ENCODE peak calls at places on chromosomes 4 and X, in ten cellular contexts. S, Q, Y, N, C, W, O, I, G and P are unnamed samples.

GRCh38 chrX:103913356-103914020 is 48.9 kb upstream of the TMSB15B start:
- DNase-seq in C (peak), I (no peak), Y (no peak), N (no peak), G (no peak), O (peak), W (no peak), Q (no peak), S (no peak), P (no peak)

GRCh38 chr4:4480205-4480604 is 61.6 kb downstream of the STX18 start:
- DNase-seq in C (no peak), O (peak), G (no peak), Y (no peak), I (peak), S (no peak), Q (no peak), W (no peak), N (no peak), P (no peak)

GRCh38 chr4:42306221-42307109 is 90.8 kb upstream of the SHISA3 start:
- DNase-seq in G (no peak), Y (no peak), N (no peak), W (no peak), O (no peak), S (no peak), Q (no peak), I (no peak), C (no peak), P (no peak)

GRCh38 chr4:19614171-19614570 is 637.5 kb upstream of the SLIT2 start:
- DNase-seq in Y (no peak), W (no peak), G (no peak), O (peak), I (peak), C (no peak), S (no peak), N (no peak), Q (no peak), P (no peak)

GRCh38 chr4:189033801-189034347 is 894.6 kb downstream of the TRIML1 start:
- DNase-seq in I (no peak), Q (no peak), Y (no peak), G (no peak), O (no peak), N (no peak), W (no peak), S (no peak), C (no peak), P (no peak)

GRCh38 chr4:8507624-8508023 is 67.0 kb downstream of the TRMT44 start:
- DNase-seq in Y (no peak), W (no peak), I (no peak), G (no peak), Q (no peak), S (no peak), O (no peak), N (no peak), C (no peak), P (no peak)

GRCh38 chrX:38974542-38974941 is 173.3 kb downstream of the MID1IP1 start:
- DNase-seq in O (no peak), G (no peak), W (no peak), N (no peak), Q (no peak), C (no peak), I (no peak), S (no peak), Y (no peak), P (no peak)

GRCh38 chr4:154329939-154330338 is 161.7 kb downstream of the DCHS2 start:
- DNase-seq in S (no peak), N (no peak), C (peak), O (no peak), G (no peak), W (no peak), Y (no peak), I (peak), Q (no peak), P (no peak)

GRCh38 chrX:13837290-13837745 is 20.4 kb upstream of the GPM6B start:
- DNase-seq in Q (no peak), C (no peak), N (no peak), S (peak), W (no peak), I (no peak), Y (no peak), G (no peak), O (peak), P (no peak)

GRCh38 chr4:1975391-1975801 is 33.4 kb downstream of the NELFA start:
- DNase-seq in W (no peak), G (no peak), C (no peak), Y (no peak), N (no peak), O (no peak), Q (no peak), I (no peak), S (no peak), P (no peak)

GRCh38 chrX:10327651-10328050 is 170.9 kb downstream of the CLCN4 start:
- DNase-seq in S (no peak), N (no peak), I (no peak), Q (no peak), G (no peak), C (no peak), Y (no peak), O (peak), W (no peak), P (no peak)

GRCh38 chr4:37528161-37528560 is 158.0 kb downstream of the RELL1 start:
- DNase-seq in O (no peak), Y (no peak), G (no peak), Q (no peak), W (no peak), I (peak), C (no peak), S (no peak), N (no peak), P (no peak)

GRCh38 chr4:88006956-88007303 is 505 bp upstream of the PKD2 start:
- DNase-seq in O (peak), I (no peak), Y (peak), Q (peak), N (no peak), S (peak), C (no peak), G (no peak), W (no peak), P (no peak)

GRCh38 chr4:32662803-32663202 is 1942.6 kb downstream of the PCDH7 start:
- DNase-seq in Y (no peak), I (no peak), Q (no peak), O (no peak), G (no peak), S (no peak), C (no peak), N (no peak), W (no peak), P (no peak)

GRCh38 chr4:163556169-163556568 is 61.7 kb downstream of the TMA16 start:
- DNase-seq in O (no peak), S (no peak), Q (no peak), C (no peak), G (no peak), I (no peak), N (no peak), Y (no peak), W (no peak), P (peak)

GRCh38 chr4:122576261-122577188 is 44.3 kb downstream of the IL21 start:
- DNase-seq in C (peak), W (peak), Q (peak), O (peak), I (peak), S (no peak), Y (no peak), N (no peak), G (peak), P (no peak)

GRCh38 chr4:41599192-41599786 is 61.3 kb downstream of the LIMCH1 start:
- DNase-seq in W (no peak), C (no peak), N (no peak), I (no peak), S (no peak), O (no peak), Y (no peak), Q (no peak), G (no peak), P (no peak)

GRCh38 chr4:13766722-13767495 is 139.4 kb upstream of the BOD1L1 start:
- DNase-seq in O (no peak), Q (no peak), C (no peak), Y (no peak), G (no peak), W (no peak), S (no peak), I (no peak), N (no peak), P (no peak)

GRCh38 chr4:142331646-142332045 is 514.5 kb downstream of the INPP4B start:
- DNase-seq in N (no peak), W (no peak), Y (no peak), S (no peak), G (no peak), I (no peak), O (peak), C (peak), Q (no peak), P (no peak)

GRCh38 chr4:21656832-21657231 is 291.7 kb downstream of the KCNIP4 start:
- DNase-seq in O (peak), W (no peak), N (no peak), S (no peak), Y (no peak), C (no peak), Q (no peak), I (peak), G (no peak), P (no peak)

GRCh38 chr4:153013202-153013988 is 77.3 kb downstream of the FHDC1 start:
- DNase-seq in C (no peak), W (no peak), S (no peak), N (no peak), O (no peak), Q (no peak), I (no peak), Y (no peak), G (no peak), P (no peak)

GRCh38 chr4:475962-476361 is 23.0 kb downstream of the ZNF721 start:
- DNase-seq in S (no peak), Q (no peak), C (no peak), W (no peak), G (no peak), N (no peak), I (no peak), Y (no peak), O (no peak), P (no peak)

GRCh38 chrX:23779025-23779424 is 3.9 kb upstream of the SAT1 start:
- DNase-seq in N (no peak), I (peak), O (peak), C (peak), Y (no peak), S (no peak), Q (no peak), G (no peak), W (no peak), P (no peak)

GRCh38 chr4:1195109-1195671 is 22.8 kb upstream of the SPON2 start:
- DNase-seq in N (no peak), S (no peak), G (no peak), Q (no peak), W (no peak), O (no peak), I (no peak), C (peak), Y (no peak), P (no peak)

GRCh38 chrX:42776195-42776594 is 1.8 kb downstream of the PPP1R2C start:
- DNase-seq in N (no peak), C (no peak), Q (no peak), O (no peak), Y (no peak), W (no peak), I (no peak), S (no peak), G (peak), P (no peak)

GRCh38 chr4:185143596-185143969 is 517 bp downstream of the SLC25A4 start:
- DNase-seq in Q (no peak), O (peak), Y (no peak), C (peak), W (no peak), N (no peak), S (no peak), G (peak), I (peak), P (peak)

GRCh38 chr4:156778606-156779005 is 193.0 kb downstream of the PDGFC start:
- DNase-seq in N (no peak), G (no peak), Y (no peak), O (peak), C (no peak), I (peak), S (no peak), W (no peak), Q (no peak), P (no peak)

GRCh38 chr4:140099993-140100392 is 54.0 kb downstream of the MAML3 start:
- DNase-seq in C (no peak), W (no peak), I (no peak), Y (no peak), G (no peak), Q (no peak), N (no peak), S (no peak), O (no peak), P (no peak)

GRCh38 chr4:92303621-92304027 is at the start of gene GRID2:
- DNase-seq in N (no peak), S (peak), C (peak), O (peak), Q (no peak), G (no peak), Y (no peak), W (peak), I (no peak), P (no peak)

GRCh38 chrX:40952855-40953254 is 132.4 kb upstream of the USP9X start:
- DNase-seq in O (no peak), Y (peak), G (peak), I (no peak), W (no peak), Q (peak), N (no peak), S (no peak), C (peak), P (peak)

GRCh38 chr4:39698424-39699009 is 581 bp downstream of the UBE2K start:
- DNase-seq in C (peak), G (peak), S (peak), I (peak), N (peak), W (no peak), Y (no peak), O (peak), Q (no peak), P (peak)

GRCh38 chr4:28007693-28008092 is 1147.1 kb downstream of the STIM2 start:
- DNase-seq in C (no peak), S (no peak), Q (no peak), I (no peak), O (no peak), W (no peak), Y (no peak), G (no peak), N (no peak), P (no peak)

GRCh38 chr4:86909945-86910344 is 17.7 kb upstream of the C4orf36 start:
- DNase-seq in S (no peak), W (no peak), Y (no peak), Q (no peak), G (no peak), N (no peak), O (no peak), C (no peak), I (no peak), P (no peak)

GRCh38 chrX:108219949-108220601 is 128.5 kb downstream of the ATG4A start:
- DNase-seq in Y (no peak), N (no peak), G (no peak), W (no peak), Q (no peak), C (no peak), O (no peak), S (no peak), I (no peak), P (no peak)

GRCh38 chr4:26238782-26239647 is 81.8 kb upstream of the RBPJ start:
- DNase-seq in G (no peak), W (peak), Y (no peak), C (peak), S (no peak), I (no peak), N (no peak), O (peak), Q (no peak), P (no peak)

GRCh38 chr4:60737858-60738257 is 462.3 kb upstream of the ADGRL3 start:
- DNase-seq in C (peak), Q (no peak), O (no peak), W (no peak), I (peak), G (no peak), S (no peak), N (no peak), Y (no peak), P (no peak)

GRCh38 chr4:94933799-94934198 is 176.0 kb downstream of the BMPR1B start:
- DNase-seq in O (peak), Q (no peak), G (no peak), N (no peak), Y (no peak), W (no peak), C (no peak), S (no peak), I (peak), P (no peak)

GRCh38 chr4:152618971-152619370 is 60.8 kb downstream of the TMEM154 start:
- DNase-seq in Y (no peak), I (peak), Q (no peak), N (no peak), O (no peak), C (no peak), W (no peak), G (no peak), S (no peak), P (no peak)

GRCh38 chr4:1462009-1462767 is 55.9 kb upstream of the NKX1-1 start:
- DNase-seq in W (no peak), Y (no peak), Q (no peak), C (no peak), N (no peak), I (no peak), S (no peak), G (no peak), O (no peak), P (no peak)